ENCODE peak calls at places on chromosomes 2 and 18, in eight cellular contexts. D is left ventricle myocardium inferior, U is endothelial cell of umbilical vein, N is uterus, W is A549, X is lower lobe of right lung, L is right lobe of liver, O is mammary epithelial cell. B is an unnamed sample. For H3K4me1, the result is how much of the 10 kb centered on the place peaks cover.

GRCh38 chr2:164182116-164182637 is 439.1 kb downstream of the GRB14 start:
- DNase-seq in D (no peak), U (no peak), N (no peak), W (no peak), X (no peak), L (no peak), O (peak), B (no peak)

GRCh38 chr18:77022116-77022515 is 110.5 kb downstream of the MBP start:
- DNase-seq in D (no peak), U (no peak), N (no peak), W (no peak), X (no peak), L (no peak), O (no peak), B (no peak)

GRCh38 chr2:73986085-73986680 is 1.5 kb downstream of the TET3 start:
- DNase-seq in D (no peak), U (no peak), N (no peak), W (no peak), X (no peak), L (no peak), O (no peak), B (no peak)

GRCh38 chr2:28225472-28225915 is 167.2 kb upstream of the FOSL2 start:
- DNase-seq in D (no peak), U (no peak), N (no peak), W (no peak), X (no peak), L (no peak), O (peak), B (no peak)

GRCh38 chr2:15662026-15662425 is 70.4 kb downstream of the DDX1 start:
- DNase-seq in D (no peak), U (no peak), N (no peak), W (no peak), X (no peak), L (no peak), O (no peak), B (no peak)

GRCh38 chr2:240589381-240589780 is 2.8 kb downstream of the CAPN10 start:
- DNase-seq in D (no peak), U (no peak), N (no peak), W (no peak), X (peak), L (peak), O (no peak), B (no peak)

GRCh38 chr2:127107622-127107999 is 657 bp upstream of the BIN1 start:
- DNase-seq in D (no peak), U (no peak), N (no peak), W (peak), X (no peak), L (no peak), O (no peak), B (peak)

GRCh38 chr2:191178066-191178701 is 27.4 kb upstream of the STAT4 start:
- DNase-seq in D (no peak), U (no peak), N (no peak), W (peak), X (no peak), L (no peak), O (peak), B (no peak)

GRCh38 chr18:50143891-50144290 is 51.1 kb downstream of the MYO5B start:
- DNase-seq in D (no peak), U (no peak), N (no peak), W (no peak), X (no peak), L (no peak), O (peak), B (no peak)

DNA sequence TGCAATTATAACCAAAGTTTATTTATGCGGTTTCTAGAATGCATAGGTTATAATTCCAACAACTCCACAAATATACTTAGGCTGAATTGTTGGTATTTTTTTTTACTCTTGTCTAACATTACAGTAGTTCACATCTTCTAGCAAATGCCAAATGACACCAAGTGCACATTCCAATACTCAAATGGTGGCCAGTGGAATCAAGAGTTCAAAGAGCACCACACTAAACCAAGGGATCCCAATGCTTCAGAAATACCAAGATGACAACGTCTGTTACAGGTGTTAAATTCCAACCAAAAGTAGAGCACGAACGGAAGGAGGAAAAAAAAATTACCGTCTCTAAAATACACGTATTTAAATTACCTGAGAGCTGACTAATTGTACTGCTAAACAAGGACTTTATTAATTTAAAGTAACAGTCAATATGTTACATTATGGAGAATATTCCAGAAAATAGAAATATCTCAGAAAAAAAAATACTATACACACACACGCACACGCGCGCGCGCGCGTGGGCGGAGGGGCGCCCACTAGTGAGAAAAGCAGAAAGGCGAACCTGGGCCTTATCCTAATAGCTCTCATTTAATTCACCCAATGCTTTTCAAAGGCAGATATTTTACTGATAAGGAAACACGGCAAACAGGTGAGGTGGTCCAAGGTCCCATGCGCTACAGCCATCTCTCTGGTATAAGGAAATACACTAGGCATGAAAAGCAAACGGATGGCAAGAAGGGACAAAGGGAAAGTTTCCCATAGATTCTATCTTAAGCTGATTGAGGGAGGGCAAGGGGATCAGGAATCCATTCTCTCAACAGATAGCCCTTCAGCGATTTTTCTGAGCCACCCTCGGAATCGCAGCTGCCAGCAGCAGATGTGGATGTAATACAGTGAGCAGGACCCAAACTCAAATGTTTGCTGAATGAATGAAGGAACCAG is 136.5 kb downstream of the TMEM247 start:
- DNase-seq in D (no peak), U (peak), N (no peak), W (peak), X (no peak), L (no peak), O (no peak), B (no peak)
- TF ChIP-seq CTCF in D (peak), U (peak), N (no peak), W (peak), X (peak), L (no peak), O (no peak), B (peak)

GRCh38 chr2:120346667-120347358 is 877 bp downstream of the INHBB start:
- DNase-seq in D (no peak), U (peak), N (no peak), W (peak), X (no peak), L (peak), O (peak), B (no peak)
- H3K4me3 ChIP-seq in D (peak), U (no peak), N (peak), W (peak), X (peak), L (peak), O (no peak), B (peak)

DNA sequence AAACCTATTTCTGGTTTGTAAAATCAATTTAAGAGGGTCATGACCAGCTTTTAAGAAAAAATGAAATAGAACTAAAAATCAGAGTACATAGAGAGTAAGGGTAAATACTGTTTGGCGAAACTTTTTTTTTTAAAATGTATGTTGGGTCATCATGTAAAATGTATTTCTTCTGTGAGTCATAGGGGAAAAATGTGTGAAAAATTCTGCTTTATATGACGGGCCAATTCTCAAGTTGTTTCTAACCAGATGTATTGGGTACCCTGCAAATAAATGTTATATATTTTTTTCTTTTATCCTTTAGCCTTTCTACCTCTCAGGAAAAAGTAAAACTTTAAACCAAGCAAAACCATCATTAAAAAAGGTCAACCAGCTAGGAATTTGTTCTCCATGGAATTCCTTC is 13.9 kb downstream of the AFTPH start:
- DNase-seq in D (no peak), U (peak), N (no peak), W (no peak), X (no peak), L (no peak), O (no peak), B (no peak)
- H3K4me1 ChIP-seq in D (half or more), U (under half), N (under half), W (half or more), X (under half), L (under half), O (under half), B (under half)

GRCh38 chr2:117917223-117917917 is 96.5 kb downstream of the CCDC93 start:
- DNase-seq in D (no peak), U (no peak), N (no peak), W (peak), X (no peak), L (peak), O (no peak), B (no peak)
- TF ChIP-seq CTCF in D (no peak), U (no peak), N (no peak), W (no peak), X (no peak), L (peak), O (no peak), B (no peak)

DNA sequence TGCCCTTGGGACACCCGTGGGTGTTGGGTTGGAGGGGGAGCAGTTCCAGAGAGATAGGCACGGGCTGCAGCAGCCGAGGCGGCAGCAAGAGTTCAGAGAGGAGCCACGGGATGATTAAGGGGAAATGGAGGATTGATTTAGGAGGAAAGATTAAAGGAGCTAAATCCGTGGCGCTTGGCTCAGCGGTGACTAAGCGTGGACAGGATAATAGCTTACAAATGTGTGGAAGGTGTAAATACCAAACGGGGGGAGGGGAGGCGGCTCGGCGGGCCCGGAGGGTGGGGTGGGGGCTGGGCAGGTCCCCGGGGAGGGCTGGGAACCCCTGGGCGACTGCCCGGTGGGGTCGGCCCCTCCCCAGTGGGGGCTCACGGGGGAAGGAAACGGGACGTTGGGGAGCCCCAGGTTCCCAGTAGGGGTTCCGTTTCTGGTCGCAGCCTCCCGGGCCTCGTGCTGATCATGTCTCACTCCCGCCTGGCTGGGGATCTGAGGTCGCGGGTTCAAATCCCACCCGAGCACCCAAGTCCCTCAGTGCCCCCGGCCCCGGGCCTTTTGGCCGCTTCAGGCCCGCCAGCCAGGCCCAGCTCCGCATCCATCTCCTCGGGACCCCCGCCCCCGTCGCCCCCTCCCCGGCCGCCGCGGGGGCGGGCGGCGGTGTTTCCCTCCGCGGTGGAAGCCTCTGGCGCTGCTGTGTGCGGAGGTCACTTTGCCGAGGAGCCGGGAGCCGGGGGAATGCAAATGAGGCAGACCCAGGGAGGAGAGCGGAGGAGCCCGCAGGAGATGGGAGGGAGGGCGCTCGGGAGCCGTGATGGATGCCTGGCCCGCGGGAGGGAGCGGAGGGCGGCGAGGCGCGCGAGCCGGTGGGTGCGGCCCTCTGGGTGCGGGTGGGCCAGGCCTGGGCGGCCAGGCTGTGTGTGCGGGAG is 8.1 kb downstream of the ASIC4 start:
- DNase-seq in D (no peak), U (no peak), N (peak), W (no peak), X (no peak), L (no peak), O (peak), B (peak)
- H3K4me3 ChIP-seq in D (peak), U (no peak), N (peak), W (no peak), X (no peak), L (no peak), O (no peak), B (no peak)

GRCh38 chr2:216984937-216985336 is 125.1 kb upstream of the TNP1 start:
- DNase-seq in D (no peak), U (no peak), N (no peak), W (no peak), X (no peak), L (peak), O (no peak), B (no peak)
- H3K4me1 ChIP-seq in D (under half), U (under half), N (under half), W (under half), X (under half), L (under half), O (under half), B (under half)

GRCh38 chr2:95053543-95053942 is 28.0 kb downstream of the MAL start:
- DNase-seq in D (no peak), U (no peak), N (no peak), W (peak), X (no peak), L (no peak), O (no peak), B (no peak)
- TF ChIP-seq CTCF in D (peak), U (no peak), N (no peak), W (no peak), X (no peak), L (no peak), O (no peak), B (peak)

GRCh38 chr2:33513480-33513879 is 37.0 kb downstream of the RASGRP3 start:
- DNase-seq in D (no peak), U (no peak), N (no peak), W (no peak), X (no peak), L (no peak), O (no peak), B (no peak)
- H3K4me3 ChIP-seq in D (no peak), U (no peak), N (no peak), W (no peak), X (no peak), L (no peak), O (no peak), B (no peak)

B was measured in right atrium auricular region.